ENCODE peak calls at places on chromosomes 13 and 19, in four cellular contexts. A, H, X and S are unnamed samples.

GRCh38 chr13:107322228-107322627 is 754.3 kb upstream of the ARGLU1 start:
- DNase-seq in A (no peak), H (no peak), X (no peak), S (no peak)

GRCh38 chr13:22463089-22463488 is 717.7 kb upstream of the SGCG start:
- DNase-seq in A (no peak), H (no peak), X (no peak), S (no peak)

GRCh38 chr19:36482876-36483275 is 6.5 kb downstream of the ZNF566 start:
- DNase-seq in A (no peak), H (no peak), X (no peak), S (no peak)

GRCh38 chr19:31555634-31556215 is 206.5 kb upstream of the TSHZ3 start:
- DNase-seq in A (no peak), H (no peak), X (no peak), S (no peak)

GRCh38 chr13:29924482-29924884 is 74.1 kb upstream of the UBL3 start:
- DNase-seq in A (peak; percentile 82), H (no peak), X (no peak), S (peak; percentile 79)

GRCh38 chr19:32372726-32373613 is 27.6 kb downstream of the ZNF507 start:
- DNase-seq in A (peak; percentile 53), H (no peak), X (no peak), S (no peak)

GRCh38 chr13:49877629-49878218 is 58.4 kb downstream of the SPRYD7 start:
- DNase-seq in A (no peak), H (no peak), X (no peak), S (peak; percentile 15)

GRCh38 chr13:106318941-106319411 is 216.5 kb downstream of the EFNB2 start:
- DNase-seq in A (peak; percentile 93), H (no peak), X (no peak), S (peak; percentile 91)

GRCh38 chr19:33055718-33056117 is 9.0 kb downstream of the RHPN2 start:
- DNase-seq in A (peak; percentile 24), H (no peak), X (no peak), S (peak; percentile 23)

GRCh38 chr13:32060319-32060924 is 28.8 kb downstream of the FRY start:
- DNase-seq in A (no peak), H (no peak), X (no peak), S (no peak)

GRCh38 chr13:74325106-74325505 is 190.9 kb upstream of the KLF12 start:
- DNase-seq in A (peak; percentile 47), H (no peak), X (no peak), S (peak; percentile 71)

GRCh38 chr19:40270362-40271089 is 14.6 kb downstream of the AKT2 start:
- DNase-seq in A (no peak), H (no peak), X (no peak), S (no peak)

GRCh38 chr13:32731576-32731975 is 145.3 kb downstream of the PDS5B start:
- DNase-seq in A (no peak), H (no peak), X (peak; percentile 14), S (peak; percentile 32)

GRCh38 chr19:48999481-49000325 is 6.0 kb downstream of the RUVBL2 start:
- DNase-seq in A (no peak), H (no peak), X (peak; percentile 68), S (peak; percentile 89)

GRCh38 chr19:54035215-54036178 is 28.2 kb downstream of the VSTM1 start:
- DNase-seq in A (peak; percentile 82), H (no peak), X (no peak), S (peak; percentile 81)

GRCh38 chr13:110771194-110771593 is 57.7 kb downstream of the ING1 start:
- DNase-seq in A (no peak), H (no peak), X (no peak), S (no peak)

GRCh38 chr19:907183-907853 is 5.7 kb downstream of the R3HDM4 start:
- DNase-seq in A (no peak), H (no peak), X (peak; percentile 66), S (no peak)